ENCODE peak calls at places on chromosomes 7 and 10, in five cellular contexts. One of them, this sample, is unnamed.

GRCh38 chr7:25009271-25009670 is 29.3 kb upstream of the OSBPL3 start:
- DNase-seq in IMR-90: peak
- DNase-seq in tibial nerve: no peak
- DNase-seq in transverse colon: no peak
- DNase-seq in heart left ventricle: no peak
- DNase-seq in this sample: no peak

GRCh38 chr10:110881905-110882304 is 10.2 kb downstream of the PDCD4 start:
- DNase-seq in IMR-90: no peak
- DNase-seq in transverse colon: no peak
- DNase-seq in heart left ventricle: no peak
- DNase-seq in tibial nerve: no peak
- DNase-seq in this sample: peak

GRCh38 chr7:86837235-86837634 is 193.5 kb downstream of the GRM3 start:
- DNase-seq in heart left ventricle: no peak
- DNase-seq in IMR-90: no peak
- DNase-seq in transverse colon: no peak
- DNase-seq in tibial nerve: no peak
- DNase-seq in this sample: no peak

GRCh38 chr10:87761153-87761552 is 56.9 kb downstream of the ATAD1 start:
- DNase-seq in tibial nerve: no peak
- DNase-seq in IMR-90: no peak
- DNase-seq in transverse colon: no peak
- DNase-seq in heart left ventricle: no peak
- DNase-seq in this sample: no peak

GRCh38 chr10:44857363-44858016 is 53.6 kb upstream of the TMEM72 start:
- DNase-seq in heart left ventricle: peak
- DNase-seq in IMR-90: peak
- DNase-seq in transverse colon: peak
- DNase-seq in tibial nerve: peak
- DNase-seq in this sample: peak

GRCh38 chr10:95254629-95255028 is 36.2 kb downstream of the PDLIM1 start:
- DNase-seq in tibial nerve: no peak
- DNase-seq in transverse colon: no peak
- DNase-seq in IMR-90: no peak
- DNase-seq in heart left ventricle: no peak
- DNase-seq in this sample: no peak

GRCh38 chr7:117807688-117808087 is 65.6 kb downstream of the CTTNBP2 start:
- DNase-seq in tibial nerve: no peak
- DNase-seq in heart left ventricle: no peak
- DNase-seq in transverse colon: no peak
- DNase-seq in IMR-90: no peak
- DNase-seq in this sample: no peak

GRCh38 chr7:130904031-130904757 is 170.2 kb upstream of the KLF14 start:
- DNase-seq in tibial nerve: no peak
- DNase-seq in transverse colon: no peak
- DNase-seq in IMR-90: peak
- DNase-seq in heart left ventricle: no peak
- DNase-seq in this sample: no peak

GRCh38 chr7:37714606-37715005 is 31.0 kb downstream of the GPR141 start:
- DNase-seq in transverse colon: no peak
- DNase-seq in IMR-90: no peak
- DNase-seq in tibial nerve: no peak
- DNase-seq in heart left ventricle: no peak
- DNase-seq in this sample: no peak

GRCh38 chr7:87934699-87935372 is 785 bp downstream of the ADAM22 start:
- DNase-seq in tibial nerve: no peak
- DNase-seq in heart left ventricle: no peak
- DNase-seq in transverse colon: peak
- DNase-seq in IMR-90: no peak
- DNase-seq in this sample: peak

GRCh38 chr7:26490631-26491624 is 199.3 kb downstream of the SNX10 start:
- DNase-seq in IMR-90: no peak
- DNase-seq in transverse colon: peak
- DNase-seq in tibial nerve: no peak
- DNase-seq in heart left ventricle: no peak
- DNase-seq in this sample: no peak

GRCh38 chr7:20351901-20352300 is 21.2 kb downstream of the ITGB8 start:
- DNase-seq in IMR-90: peak
- DNase-seq in transverse colon: no peak
- DNase-seq in tibial nerve: no peak
- DNase-seq in heart left ventricle: no peak
- DNase-seq in this sample: no peak

GRCh38 chr10:124292911-124293640 is 125.6 kb downstream of the OAT start:
- DNase-seq in IMR-90: no peak
- DNase-seq in tibial nerve: no peak
- DNase-seq in heart left ventricle: no peak
- DNase-seq in transverse colon: no peak
- DNase-seq in this sample: no peak

GRCh38 chr10:93436577-93436976 is 45.6 kb downstream of the MYOF start:
- DNase-seq in heart left ventricle: no peak
- DNase-seq in transverse colon: peak
- DNase-seq in tibial nerve: peak
- DNase-seq in IMR-90: peak
- DNase-seq in this sample: no peak

GRCh38 chr7:116793795-116794360 is 68.5 kb upstream of the CAPZA2 start:
- DNase-seq in IMR-90: no peak
- DNase-seq in tibial nerve: no peak
- DNase-seq in transverse colon: no peak
- DNase-seq in heart left ventricle: no peak
- DNase-seq in this sample: no peak

GRCh38 chr10:100828744-100829102 is 83.3 kb downstream of the PAX2 start:
- DNase-seq in transverse colon: no peak
- DNase-seq in heart left ventricle: no peak
- DNase-seq in IMR-90: no peak
- DNase-seq in tibial nerve: no peak
- DNase-seq in this sample: peak

GRCh38 chr10:78011065-78011464 is 18.2 kb downstream of the POLR3A start:
- DNase-seq in transverse colon: no peak
- DNase-seq in tibial nerve: no peak
- DNase-seq in heart left ventricle: no peak
- DNase-seq in IMR-90: no peak
- DNase-seq in this sample: no peak

GRCh38 chr10:104307576-104308438 is 30.5 kb downstream of the ITPRIP start:
- DNase-seq in transverse colon: no peak
- DNase-seq in tibial nerve: no peak
- DNase-seq in IMR-90: no peak
- DNase-seq in heart left ventricle: no peak
- DNase-seq in this sample: no peak
- TF ChIP-seq POLR2A in transverse colon: no peak
- TF ChIP-seq POLR2A in tibial nerve: no peak
- TF ChIP-seq POLR2A in IMR-90: no peak
- TF ChIP-seq POLR2A in heart left ventricle: no peak
- TF ChIP-seq POLR2A in this sample: peak

DNA sequence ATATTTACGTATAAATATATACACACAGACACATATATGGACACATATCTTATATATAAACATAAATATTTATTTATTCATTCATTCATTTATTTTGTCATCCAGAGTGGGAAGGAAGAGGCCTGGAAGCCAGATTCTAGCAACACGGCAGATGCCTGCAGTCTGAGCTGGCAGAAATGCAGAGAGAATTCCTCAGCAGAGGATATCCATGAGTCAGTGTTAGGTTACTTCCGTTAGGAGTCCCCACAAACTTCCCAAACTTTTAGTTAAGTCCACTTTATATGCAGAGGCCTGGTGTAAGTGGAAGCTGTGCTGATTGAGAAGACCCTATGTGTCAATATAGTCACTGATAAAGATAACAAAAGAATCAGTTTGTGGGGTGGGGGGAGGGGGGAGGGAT is 89.6 kb downstream of the PPP1R17 start:
- DNase-seq in transverse colon: no peak
- DNase-seq in heart left ventricle: no peak
- DNase-seq in tibial nerve: no peak
- DNase-seq in IMR-90: peak
- DNase-seq in this sample: no peak
- TF ChIP-seq POLR2A in transverse colon: no peak
- TF ChIP-seq POLR2A in heart left ventricle: no peak
- TF ChIP-seq POLR2A in tibial nerve: no peak
- TF ChIP-seq POLR2A in IMR-90: no peak
- TF ChIP-seq POLR2A in this sample: no peak

GRCh38 chr7:41785840-41786239 is 83.0 kb upstream of the INHBA start:
- DNase-seq in transverse colon: no peak
- DNase-seq in heart left ventricle: no peak
- DNase-seq in tibial nerve: no peak
- DNase-seq in IMR-90: no peak
- DNase-seq in this sample: no peak

GRCh38 chr7:41787951-41788350 is 85.1 kb upstream of the INHBA start:
- DNase-seq in tibial nerve: no peak
- DNase-seq in heart left ventricle: no peak
- DNase-seq in IMR-90: no peak
- DNase-seq in transverse colon: no peak
- DNase-seq in this sample: no peak

GRCh38 chr7:41786324-41786723 is 83.4 kb upstream of the INHBA start:
- DNase-seq in tibial nerve: no peak
- DNase-seq in IMR-90: no peak
- DNase-seq in heart left ventricle: no peak
- DNase-seq in transverse colon: no peak
- DNase-seq in this sample: no peak

GRCh38 chr7:41786943-41787342 is 84.1 kb upstream of the INHBA start:
- DNase-seq in IMR-90: no peak
- DNase-seq in tibial nerve: no peak
- DNase-seq in heart left ventricle: no peak
- DNase-seq in transverse colon: no peak
- DNase-seq in this sample: no peak

DNA sequence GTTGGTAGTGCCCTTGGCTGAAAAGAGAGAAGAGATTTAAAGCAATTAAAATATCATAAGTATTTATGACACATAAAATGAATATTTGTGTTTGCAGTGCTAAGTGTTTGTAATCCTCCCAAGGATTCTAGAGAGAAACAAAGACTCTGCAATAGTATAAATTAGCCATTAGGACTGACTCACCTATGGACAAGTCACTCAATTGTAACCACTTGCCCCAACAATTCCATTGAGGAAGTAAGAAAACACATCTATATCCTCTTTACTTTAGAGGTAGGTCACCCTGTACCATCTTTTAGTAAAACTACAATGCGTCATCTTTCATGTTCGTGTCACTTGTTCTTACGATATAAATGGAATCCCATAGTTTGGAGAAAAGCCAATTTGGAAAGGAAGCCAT is 85.7 kb upstream of the INHBA start:
- DNase-seq in IMR-90: no peak
- DNase-seq in tibial nerve: no peak
- DNase-seq in transverse colon: no peak
- DNase-seq in heart left ventricle: no peak
- DNase-seq in this sample: no peak
- TF ChIP-seq POLR2A in IMR-90: no peak
- TF ChIP-seq POLR2A in tibial nerve: no peak
- TF ChIP-seq POLR2A in transverse colon: no peak
- TF ChIP-seq POLR2A in heart left ventricle: no peak
- TF ChIP-seq POLR2A in this sample: no peak

GRCh38 chr7:95204618-95205017 is 119.7 kb downstream of the PON1 start:
- DNase-seq in transverse colon: no peak
- DNase-seq in IMR-90: no peak
- DNase-seq in tibial nerve: no peak
- DNase-seq in heart left ventricle: no peak
- DNase-seq in this sample: no peak
- TF ChIP-seq POLR2A in transverse colon: no peak
- TF ChIP-seq POLR2A in IMR-90: no peak
- TF ChIP-seq POLR2A in tibial nerve: no peak
- TF ChIP-seq POLR2A in heart left ventricle: no peak
- TF ChIP-seq POLR2A in this sample: no peak